ENCODE peak calls at places on chromosome 19, in five cellular contexts. R is cardiac muscle cell, M is body of pancreas, K is GM23338, C is lung. P is an unnamed sample.

GRCh38 chr19:17757125-17757524 is 5.8 kb downstream of the FCHO1 start:
- DNase-seq in R (peak), M (peak), K (no peak), C (no peak), P (no peak)

GRCh38 chr19:1259206-1259872 is 9.8 kb upstream of the CIRBP start:
- DNase-seq in R (peak), M (peak), K (peak), C (peak), P (no peak)

GRCh38 chr19:18659281-18660050 is 22.6 kb downstream of the KLHL26 start:
- DNase-seq in R (peak), M (no peak), K (no peak), C (no peak), P (peak)

GRCh38 chr19:405138-405965 is 3.6 kb downstream of the C2CD4C start:
- DNase-seq in R (no peak), M (no peak), K (no peak), C (no peak), P (no peak)

GRCh38 chr19:37160153-37160552 is 12.3 kb downstream of the ZNF585A start:
- DNase-seq in R (no peak), M (no peak), K (no peak), C (no peak), P (no peak)

GRCh38 chr19:49515767-49516166 is 3.3 kb downstream of the FCGRT start:
- DNase-seq in R (peak), M (no peak), K (no peak), C (no peak), P (peak)

GRCh38 chr19:17555929-17556813 is 722 bp downstream of the COLGALT1 start:
- DNase-seq in R (peak), M (peak), K (peak), C (peak), P (peak)

GRCh38 chr19:11633223-11633622 is 35.9 kb downstream of the ZNF627 start:
- DNase-seq in R (no peak), M (no peak), K (no peak), C (no peak), P (no peak)

GRCh38 chr19:31759359-31759758 is 410.1 kb upstream of the TSHZ3 start:
- DNase-seq in R (no peak), M (no peak), K (no peak), C (no peak), P (no peak)

GRCh38 chr19:16155128-16155527 is 11.6 kb downstream of the HSH2D start:
- DNase-seq in R (no peak), M (no peak), K (no peak), C (no peak), P (no peak)
- TF ChIP-seq CTCF in R (no peak), M (no peak), K (no peak), C (no peak), P (no peak)

DNA sequence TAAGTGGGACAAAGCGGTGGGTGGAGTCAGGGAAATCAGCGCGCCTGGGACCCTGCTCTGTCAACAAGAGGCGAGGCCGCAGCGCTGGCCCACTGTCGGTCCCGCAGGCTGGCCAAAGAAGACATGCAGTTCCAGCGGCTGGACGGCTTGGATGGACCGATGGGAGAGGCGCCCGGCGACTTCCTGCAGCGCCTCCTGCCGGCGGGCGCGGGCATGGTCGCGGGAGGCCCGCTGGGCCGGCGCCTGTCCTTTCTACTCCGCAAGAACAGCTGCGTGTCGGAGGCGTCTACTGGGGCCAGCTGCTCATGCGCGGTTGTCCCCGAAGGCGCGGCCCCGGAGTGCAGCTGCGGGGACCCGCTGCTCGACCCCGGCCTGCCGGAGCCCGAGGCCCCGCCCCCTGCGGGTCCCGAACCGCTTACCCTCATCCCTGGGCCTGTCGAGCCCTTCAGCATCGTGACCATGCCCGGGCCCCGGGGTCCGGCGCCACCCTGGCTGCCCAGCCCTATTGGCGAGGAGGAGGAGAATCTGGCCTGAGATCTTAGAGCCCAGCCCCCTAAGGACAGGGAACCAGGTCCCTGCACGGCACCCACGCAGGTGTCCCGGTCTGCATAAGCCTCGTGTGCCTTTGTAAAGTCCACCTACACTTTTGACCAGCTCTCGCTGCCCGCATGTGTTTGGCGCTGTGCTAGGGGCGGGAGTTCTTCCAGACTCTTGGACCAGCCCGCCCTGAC is 6.1 kb downstream of the BEST2 start:
- DNase-seq in R (peak), M (peak), K (peak), C (peak), P (peak)
- H3K4me3 ChIP-seq in R (peak), M (no peak), K (peak), C (peak), P (peak)

DNA sequence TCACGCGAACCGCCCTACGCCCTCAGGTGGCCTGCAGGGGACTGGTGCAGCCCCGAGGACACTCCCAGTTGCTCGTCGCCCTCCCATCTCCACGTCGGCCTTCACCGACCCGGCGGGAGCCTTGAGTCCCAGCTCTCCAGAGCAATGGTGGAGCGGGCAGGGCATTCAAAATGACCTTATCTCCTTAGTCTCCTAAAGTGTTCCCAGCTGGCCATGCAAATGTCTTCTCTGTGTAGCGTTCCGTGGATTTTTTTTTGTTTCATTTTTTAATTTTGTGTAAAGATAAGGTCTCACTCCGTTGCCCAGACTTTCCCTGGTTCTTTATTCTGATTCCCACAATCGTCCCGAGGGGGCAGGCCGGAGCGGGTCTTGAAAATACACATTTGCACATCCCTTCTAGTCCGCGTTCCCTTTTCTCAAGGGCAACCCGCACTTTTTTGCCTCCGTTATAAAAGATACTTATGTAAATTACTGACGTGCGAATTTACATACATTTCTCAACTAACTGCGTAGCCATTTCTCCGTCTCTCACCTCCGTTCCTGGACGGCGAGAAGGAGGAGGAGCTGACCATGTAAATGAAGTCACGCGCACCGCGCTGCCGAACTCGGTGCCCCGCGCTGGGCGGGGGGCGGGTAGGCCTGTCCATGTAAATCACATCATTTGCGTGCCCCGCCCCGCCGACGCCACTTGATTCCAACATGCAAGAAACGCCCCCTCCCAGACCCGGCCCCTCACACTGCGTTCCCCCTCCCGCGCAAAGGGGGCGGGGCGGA is 581 bp upstream of the EGLN2 start:
- DNase-seq in R (peak), M (peak), K (peak), C (peak), P (peak)
- TF ChIP-seq CTCF in R (peak), M (no peak), K (peak), C (no peak), P (peak)

DNA sequence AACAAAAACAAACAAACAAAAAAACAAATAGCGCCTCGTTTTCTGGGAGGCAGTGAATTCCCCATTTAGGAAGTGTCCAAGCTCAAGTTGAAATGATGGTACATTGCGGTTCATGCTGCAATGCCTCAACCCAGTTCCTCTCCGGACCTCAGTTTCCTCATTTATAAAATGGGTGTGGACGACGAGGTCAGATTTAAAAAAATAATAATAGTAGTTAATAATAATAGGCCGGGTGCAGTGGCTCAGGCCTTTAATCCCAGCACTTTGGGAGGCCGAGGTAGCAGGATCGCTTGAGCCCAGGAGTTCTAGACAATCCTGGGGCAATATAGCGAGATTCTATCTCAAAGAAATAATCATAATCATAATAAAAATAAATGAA is 15.5 kb upstream of the ERCC1 start:
- DNase-seq in R (no peak), M (no peak), K (no peak), C (no peak), P (no peak)
- H3K4me3 ChIP-seq in R (peak), M (peak), K (peak), C (no peak), P (peak)

GRCh38 chr19:51402117-51402516 is 11.7 kb upstream of the C19orf84 start:
- DNase-seq in R (no peak), M (no peak), K (no peak), C (no peak), P (no peak)

GRCh38 chr19:51410950-51411748 is 6.3 kb downstream of the SIGLEC10 start:
- DNase-seq in R (no peak), M (no peak), K (no peak), C (no peak), P (no peak)

GRCh38 chr19:51407631-51408131 is 9.8 kb downstream of the SIGLEC10 start:
- DNase-seq in R (peak), M (peak), K (peak), C (no peak), P (no peak)
- TF ChIP-seq CTCF in R (peak), M (peak), K (peak), C (peak), P (peak)

GRCh38 chr19:47377208-47377701 is 28.1 kb downstream of the DHX34 start:
- DNase-seq in R (no peak), M (peak), K (no peak), C (no peak), P (no peak)
- H3K4me3 ChIP-seq in R (no peak), M (no peak), K (no peak), C (no peak), P (no peak)

GRCh38 chr19:40603071-40603718 is 2.0 kb downstream of the LTBP4 start:
- DNase-seq in R (peak), M (no peak), K (peak), C (no peak), P (no peak)
- TF ChIP-seq CTCF in R (no peak), M (no peak), K (no peak), C (no peak), P (no peak)

DNA sequence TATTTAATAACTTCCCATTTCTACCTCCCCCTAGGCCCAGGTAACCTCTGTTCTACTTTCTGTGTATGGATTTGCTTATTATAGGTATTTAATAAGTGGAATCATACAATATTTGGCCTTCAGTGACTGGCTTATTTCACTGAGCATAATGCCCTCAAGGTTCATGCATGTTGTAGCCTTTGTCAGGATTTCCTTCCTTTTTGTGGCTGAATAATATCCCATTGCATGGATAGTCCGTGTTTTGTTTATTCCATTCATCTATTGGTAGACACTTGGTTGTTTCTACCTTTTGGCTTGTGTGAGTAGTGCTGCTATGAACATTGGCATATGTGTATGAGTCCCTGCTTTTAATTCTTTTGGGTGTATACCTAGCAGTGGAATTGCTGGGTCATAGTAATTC is 9.4 kb downstream of the HNRNPM start:
- DNase-seq in R (no peak), M (no peak), K (no peak), C (no peak), P (no peak)
- H3K4me3 ChIP-seq in R (no peak), M (no peak), K (no peak), C (no peak), P (no peak)

GRCh38 chr19:46373573-46374359 is 26.9 kb downstream of the PPP5C start:
- DNase-seq in R (no peak), M (peak), K (peak), C (peak), P (no peak)
- TF ChIP-seq CTCF in R (no peak), M (no peak), K (no peak), C (no peak), P (no peak)

GRCh38 chr19:10291554-10292205 is 1.9 kb downstream of the ICAM5 start:
- DNase-seq in R (no peak), M (no peak), K (no peak), C (no peak), P (no peak)
- H3K4me3 ChIP-seq in R (peak), M (no peak), K (peak), C (peak), P (peak)

P was measured in right atrium auricular region.